ENCODE peak calls at places on chromosomes 2 and 18, in five cellular contexts. One of them, this sample, is unnamed.

GRCh38 chr2:234494361-234495075 is 2.4 kb downstream of the ARL4C start:
- DNase-seq in iris pigment epithelial cell: no peak
- DNase-seq in EL: no peak
- DNase-seq in AG09319: no peak
- DNase-seq in occipital lobe: no peak
- DNase-seq in this sample: no peak

GRCh38 chr18:56967032-56967431 is 179.9 kb upstream of the BOD1L2 start:
- DNase-seq in occipital lobe: no peak
- DNase-seq in EL: no peak
- DNase-seq in AG09319: no peak
- DNase-seq in iris pigment epithelial cell: no peak
- DNase-seq in this sample: no peak

GRCh38 chr2:160565099-160565498 is 71.5 kb upstream of the RBMS1 start:
- DNase-seq in AG09319: no peak
- DNase-seq in iris pigment epithelial cell: no peak
- DNase-seq in EL: no peak
- DNase-seq in occipital lobe: no peak
- DNase-seq in this sample: no peak

GRCh38 chr2:186130678-186131511 is 355.2 kb upstream of the ZC3H15 start:
- DNase-seq in EL: no peak
- DNase-seq in occipital lobe: no peak
- DNase-seq in iris pigment epithelial cell: no peak
- DNase-seq in AG09319: no peak
- DNase-seq in this sample: no peak

GRCh38 chr2:72176281-72176680 is 28.6 kb upstream of the CYP26B1 start:
- DNase-seq in occipital lobe: no peak
- DNase-seq in iris pigment epithelial cell: no peak
- DNase-seq in AG09319: no peak
- DNase-seq in EL: no peak
- DNase-seq in this sample: no peak

GRCh38 chr2:239946570-239947311 is 78.4 kb downstream of the NDUFA10 start:
- DNase-seq in iris pigment epithelial cell: no peak
- DNase-seq in AG09319: no peak
- DNase-seq in EL: no peak
- DNase-seq in occipital lobe: no peak
- DNase-seq in this sample: no peak

GRCh38 chr2:3265981-3266726 is 111.5 kb downstream of the EIPR1 start:
- DNase-seq in EL: no peak
- DNase-seq in occipital lobe: peak
- DNase-seq in iris pigment epithelial cell: no peak
- DNase-seq in AG09319: no peak
- DNase-seq in this sample: no peak

GRCh38 chr2:5690231-5690630 is 2.0 kb upstream of the SOX11 start:
- DNase-seq in occipital lobe: no peak
- DNase-seq in AG09319: no peak
- DNase-seq in iris pigment epithelial cell: peak
- DNase-seq in EL: no peak
- DNase-seq in this sample: no peak

GRCh38 chr2:67085146-67085545 is 312.0 kb upstream of the ETAA1 start:
- DNase-seq in iris pigment epithelial cell: no peak
- DNase-seq in AG09319: no peak
- DNase-seq in EL: no peak
- DNase-seq in occipital lobe: no peak
- DNase-seq in this sample: no peak